ENCODE peak calls at places on chromosomes 4 and X, in seven cellular contexts. One of them, this sample, is unnamed.

GRCh38 chr4:8897768-8898167 is 26.1 kb upstream of the HMX1 start:
- DNase-seq in keratinocyte: peak
- DNase-seq in foreskin fibroblast: no peak
- DNase-seq in heart right ventricle: no peak
- DNase-seq in fibroblast of the aortic adventitia: no peak
- DNase-seq in choroid plexus epithelial cell: no peak
- DNase-seq in thoracic aorta: no peak
- DNase-seq in this sample: no peak

GRCh38 chr4:77465271-77465670 is 140.3 kb upstream of the CXCL13 start:
- DNase-seq in keratinocyte: no peak
- DNase-seq in foreskin fibroblast: peak
- DNase-seq in heart right ventricle: no peak
- DNase-seq in fibroblast of the aortic adventitia: peak
- DNase-seq in choroid plexus epithelial cell: peak
- DNase-seq in thoracic aorta: no peak
- DNase-seq in this sample: peak

GRCh38 chrX:17861496-17862011 is 456 bp upstream of the RAI2 start:
- DNase-seq in keratinocyte: no peak
- DNase-seq in foreskin fibroblast: no peak
- DNase-seq in heart right ventricle: no peak
- DNase-seq in fibroblast of the aortic adventitia: no peak
- DNase-seq in choroid plexus epithelial cell: no peak
- DNase-seq in thoracic aorta: no peak
- DNase-seq in this sample: no peak

GRCh38 chr4:72577211-72577610 is 8.2 kb upstream of the ADAMTS3 start:
- DNase-seq in keratinocyte: no peak
- DNase-seq in foreskin fibroblast: no peak
- DNase-seq in heart right ventricle: no peak
- DNase-seq in fibroblast of the aortic adventitia: no peak
- DNase-seq in choroid plexus epithelial cell: no peak
- DNase-seq in thoracic aorta: no peak
- DNase-seq in this sample: no peak

GRCh38 chr4:69322055-69322454 is 41.8 kb downstream of the UGT2B28 start:
- DNase-seq in keratinocyte: no peak
- DNase-seq in foreskin fibroblast: no peak
- DNase-seq in heart right ventricle: no peak
- DNase-seq in fibroblast of the aortic adventitia: peak
- DNase-seq in choroid plexus epithelial cell: peak
- DNase-seq in thoracic aorta: no peak
- DNase-seq in this sample: no peak

GRCh38 chr4:106893903-106894302 is 142.2 kb downstream of the DKK2 start:
- DNase-seq in keratinocyte: no peak
- DNase-seq in foreskin fibroblast: no peak
- DNase-seq in heart right ventricle: no peak
- DNase-seq in fibroblast of the aortic adventitia: no peak
- DNase-seq in choroid plexus epithelial cell: no peak
- DNase-seq in thoracic aorta: no peak
- DNase-seq in this sample: no peak

GRCh38 chrX:33142331-33142730 is 69.0 kb downstream of the DMD start:
- DNase-seq in keratinocyte: no peak
- DNase-seq in foreskin fibroblast: no peak
- DNase-seq in heart right ventricle: no peak
- DNase-seq in fibroblast of the aortic adventitia: no peak
- DNase-seq in choroid plexus epithelial cell: no peak
- DNase-seq in thoracic aorta: no peak
- DNase-seq in this sample: no peak

GRCh38 chr4:115229873-115230272 is 116.5 kb upstream of the NDST4 start:
- DNase-seq in keratinocyte: no peak
- DNase-seq in foreskin fibroblast: no peak
- DNase-seq in heart right ventricle: no peak
- DNase-seq in fibroblast of the aortic adventitia: no peak
- DNase-seq in choroid plexus epithelial cell: no peak
- DNase-seq in thoracic aorta: no peak
- DNase-seq in this sample: no peak

GRCh38 chr4:118729287-118730286 is 44.4 kb downstream of the METTL14 start:
- DNase-seq in keratinocyte: no peak
- DNase-seq in foreskin fibroblast: peak
- DNase-seq in heart right ventricle: no peak
- DNase-seq in fibroblast of the aortic adventitia: peak
- DNase-seq in choroid plexus epithelial cell: peak
- DNase-seq in thoracic aorta: no peak
- DNase-seq in this sample: no peak

GRCh38 chr4:26330186-26330787 is 9.5 kb downstream of the RBPJ start:
- DNase-seq in keratinocyte: no peak
- DNase-seq in foreskin fibroblast: peak
- DNase-seq in heart right ventricle: no peak
- DNase-seq in fibroblast of the aortic adventitia: peak
- DNase-seq in choroid plexus epithelial cell: peak
- DNase-seq in thoracic aorta: no peak
- DNase-seq in this sample: no peak

GRCh38 chrX:136725446-136726104 is 55.2 kb downstream of the ARHGEF6 start:
- DNase-seq in keratinocyte: no peak
- DNase-seq in foreskin fibroblast: peak
- DNase-seq in heart right ventricle: no peak
- DNase-seq in fibroblast of the aortic adventitia: peak
- DNase-seq in choroid plexus epithelial cell: peak
- DNase-seq in thoracic aorta: peak
- DNase-seq in this sample: no peak

GRCh38 chr4:120155287-120155686 is 88.6 kb upstream of the MAD2L1 start:
- DNase-seq in keratinocyte: no peak
- DNase-seq in foreskin fibroblast: peak
- DNase-seq in heart right ventricle: no peak
- DNase-seq in fibroblast of the aortic adventitia: no peak
- DNase-seq in choroid plexus epithelial cell: no peak
- DNase-seq in thoracic aorta: no peak
- DNase-seq in this sample: no peak

GRCh38 chr4:80461412-80461811 is 125.9 kb downstream of the CFAP299 start:
- DNase-seq in keratinocyte: peak
- DNase-seq in foreskin fibroblast: no peak
- DNase-seq in heart right ventricle: no peak
- DNase-seq in fibroblast of the aortic adventitia: no peak
- DNase-seq in choroid plexus epithelial cell: no peak
- DNase-seq in thoracic aorta: no peak
- DNase-seq in this sample: no peak

GRCh38 chr4:75800972-75801371 is 76.6 kb downstream of the USO1 start:
- DNase-seq in keratinocyte: no peak
- DNase-seq in foreskin fibroblast: peak
- DNase-seq in heart right ventricle: no peak
- DNase-seq in fibroblast of the aortic adventitia: peak
- DNase-seq in choroid plexus epithelial cell: peak
- DNase-seq in thoracic aorta: no peak
- DNase-seq in this sample: no peak

GRCh38 chr4:182354867-182355266 is 111.7 kb downstream of the TENM3 start:
- DNase-seq in keratinocyte: no peak
- DNase-seq in foreskin fibroblast: no peak
- DNase-seq in heart right ventricle: no peak
- DNase-seq in fibroblast of the aortic adventitia: peak
- DNase-seq in choroid plexus epithelial cell: peak
- DNase-seq in thoracic aorta: no peak
- DNase-seq in this sample: no peak

GRCh38 chrX:103464774-103465117 is 54.5 kb downstream of the RAB40A start:
- DNase-seq in keratinocyte: no peak
- DNase-seq in foreskin fibroblast: peak
- DNase-seq in heart right ventricle: peak
- DNase-seq in fibroblast of the aortic adventitia: peak
- DNase-seq in choroid plexus epithelial cell: peak
- DNase-seq in thoracic aorta: peak
- DNase-seq in this sample: peak

GRCh38 chr4:87521757-87522374 is 7.3 kb downstream of the SPARCL1 start:
- DNase-seq in keratinocyte: peak
- DNase-seq in foreskin fibroblast: peak
- DNase-seq in heart right ventricle: no peak
- DNase-seq in fibroblast of the aortic adventitia: peak
- DNase-seq in choroid plexus epithelial cell: peak
- DNase-seq in thoracic aorta: no peak
- DNase-seq in this sample: no peak

GRCh38 chr4:87527446-87528240 is 1.5 kb downstream of the SPARCL1 start:
- DNase-seq in keratinocyte: no peak
- DNase-seq in foreskin fibroblast: no peak
- DNase-seq in heart right ventricle: no peak
- DNase-seq in fibroblast of the aortic adventitia: peak
- DNase-seq in choroid plexus epithelial cell: peak
- DNase-seq in thoracic aorta: no peak
- DNase-seq in this sample: peak

GRCh38 chr4:87523307-87523706 is 5.9 kb downstream of the SPARCL1 start:
- DNase-seq in keratinocyte: no peak
- DNase-seq in foreskin fibroblast: no peak
- DNase-seq in heart right ventricle: no peak
- DNase-seq in fibroblast of the aortic adventitia: no peak
- DNase-seq in choroid plexus epithelial cell: no peak
- DNase-seq in thoracic aorta: no peak
- DNase-seq in this sample: no peak

GRCh38 chr4:87525636-87526035 is 3.5 kb downstream of the SPARCL1 start:
- DNase-seq in keratinocyte: no peak
- DNase-seq in foreskin fibroblast: peak
- DNase-seq in heart right ventricle: peak
- DNase-seq in fibroblast of the aortic adventitia: peak
- DNase-seq in choroid plexus epithelial cell: peak
- DNase-seq in thoracic aorta: no peak
- DNase-seq in this sample: no peak

DNA sequence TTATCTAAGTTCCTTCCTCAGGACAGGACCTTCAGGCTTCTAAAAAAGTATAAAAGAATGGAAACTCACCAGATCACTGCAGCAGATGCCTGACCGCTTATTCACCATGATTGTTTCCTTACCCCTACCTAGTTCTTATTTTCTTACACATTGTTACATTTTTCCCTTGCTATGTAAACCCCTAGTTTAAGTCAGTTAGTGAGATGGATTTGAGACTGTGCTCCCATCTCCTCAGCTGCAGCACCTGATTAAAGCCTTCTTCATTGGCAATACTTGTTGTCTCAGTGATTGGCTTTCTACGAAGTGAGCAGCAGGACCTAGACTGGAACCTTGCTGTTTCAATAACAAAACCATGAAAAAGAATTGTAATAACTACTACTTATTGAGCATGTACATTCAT is 4.7 kb downstream of the SPARCL1 start:
- DNase-seq in keratinocyte: no peak
- DNase-seq in foreskin fibroblast: peak
- DNase-seq in heart right ventricle: no peak
- DNase-seq in fibroblast of the aortic adventitia: peak
- DNase-seq in choroid plexus epithelial cell: no peak
- DNase-seq in thoracic aorta: no peak
- DNase-seq in this sample: no peak
- H3K4me3 ChIP-seq in keratinocyte: no peak
- H3K4me3 ChIP-seq in foreskin fibroblast: no peak
- H3K4me3 ChIP-seq in heart right ventricle: peak
- H3K4me3 ChIP-seq in fibroblast of the aortic adventitia: no peak
- H3K4me3 ChIP-seq in choroid plexus epithelial cell: no peak
- H3K4me3 ChIP-seq in thoracic aorta: peak
- H3K4me3 ChIP-seq in this sample: no peak

GRCh38 chr4:164357957-164358356 is 396.0 kb upstream of the SMIM31 start:
- DNase-seq in keratinocyte: no peak
- DNase-seq in foreskin fibroblast: no peak
- DNase-seq in heart right ventricle: no peak
- DNase-seq in fibroblast of the aortic adventitia: no peak
- DNase-seq in choroid plexus epithelial cell: no peak
- DNase-seq in thoracic aorta: no peak
- DNase-seq in this sample: no peak
- H3K4me3 ChIP-seq in keratinocyte: no peak
- H3K4me3 ChIP-seq in foreskin fibroblast: no peak
- H3K4me3 ChIP-seq in heart right ventricle: no peak
- H3K4me3 ChIP-seq in fibroblast of the aortic adventitia: no peak
- H3K4me3 ChIP-seq in choroid plexus epithelial cell: no peak
- H3K4me3 ChIP-seq in thoracic aorta: no peak
- H3K4me3 ChIP-seq in this sample: no peak

GRCh38 chr4:3873446-3874415 is 107.5 kb downstream of the ADRA2C start:
- DNase-seq in keratinocyte: no peak
- DNase-seq in foreskin fibroblast: no peak
- DNase-seq in heart right ventricle: no peak
- DNase-seq in fibroblast of the aortic adventitia: no peak
- DNase-seq in choroid plexus epithelial cell: no peak
- DNase-seq in thoracic aorta: no peak
- DNase-seq in this sample: no peak

GRCh38 chr4:3871181-3871852 is 105.1 kb downstream of the ADRA2C start:
- DNase-seq in keratinocyte: no peak
- DNase-seq in foreskin fibroblast: no peak
- DNase-seq in heart right ventricle: no peak
- DNase-seq in fibroblast of the aortic adventitia: no peak
- DNase-seq in choroid plexus epithelial cell: no peak
- DNase-seq in thoracic aorta: no peak
- DNase-seq in this sample: peak

GRCh38 chr4:3874525-3875110 is 108.4 kb downstream of the ADRA2C start:
- DNase-seq in keratinocyte: no peak
- DNase-seq in foreskin fibroblast: no peak
- DNase-seq in heart right ventricle: no peak
- DNase-seq in fibroblast of the aortic adventitia: no peak
- DNase-seq in choroid plexus epithelial cell: no peak
- DNase-seq in thoracic aorta: no peak
- DNase-seq in this sample: no peak

GRCh38 chr4:3871881-3872833 is 106.0 kb downstream of the ADRA2C start:
- DNase-seq in keratinocyte: no peak
- DNase-seq in foreskin fibroblast: peak
- DNase-seq in heart right ventricle: no peak
- DNase-seq in fibroblast of the aortic adventitia: no peak
- DNase-seq in choroid plexus epithelial cell: no peak
- DNase-seq in thoracic aorta: no peak
- DNase-seq in this sample: no peak

DNA sequence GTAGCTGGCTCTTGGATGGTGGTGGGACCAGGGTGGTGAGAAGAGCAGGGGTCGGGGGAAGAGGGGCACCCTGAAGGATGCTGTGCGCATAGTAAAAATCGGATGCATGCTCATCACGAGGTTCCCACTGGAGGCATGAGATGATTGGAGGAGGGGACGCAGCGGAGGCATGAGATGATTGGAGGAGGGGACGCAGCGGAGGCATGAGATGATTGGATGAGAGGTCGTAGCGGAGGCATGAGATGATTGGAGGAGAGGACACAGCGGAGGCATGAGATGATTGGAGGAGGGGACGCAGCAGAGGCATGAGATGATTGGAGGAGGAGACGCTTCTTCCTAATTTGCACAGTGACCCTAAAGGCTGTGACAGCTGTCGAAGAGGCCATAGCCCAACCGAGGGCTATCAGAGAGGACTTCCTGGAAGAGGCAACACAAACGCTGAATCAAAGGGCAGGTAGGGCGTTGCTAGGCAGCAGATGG is 106.7 kb downstream of the ADRA2C start:
- DNase-seq in keratinocyte: no peak
- DNase-seq in foreskin fibroblast: no peak
- DNase-seq in heart right ventricle: no peak
- DNase-seq in fibroblast of the aortic adventitia: no peak
- DNase-seq in choroid plexus epithelial cell: no peak
- DNase-seq in thoracic aorta: no peak
- DNase-seq in this sample: no peak
- H3K4me3 ChIP-seq in keratinocyte: no peak
- H3K4me3 ChIP-seq in foreskin fibroblast: no peak
- H3K4me3 ChIP-seq in heart right ventricle: no peak
- H3K4me3 ChIP-seq in fibroblast of the aortic adventitia: no peak
- H3K4me3 ChIP-seq in choroid plexus epithelial cell: no peak
- H3K4me3 ChIP-seq in thoracic aorta: no peak
- H3K4me3 ChIP-seq in this sample: peak

DNA sequence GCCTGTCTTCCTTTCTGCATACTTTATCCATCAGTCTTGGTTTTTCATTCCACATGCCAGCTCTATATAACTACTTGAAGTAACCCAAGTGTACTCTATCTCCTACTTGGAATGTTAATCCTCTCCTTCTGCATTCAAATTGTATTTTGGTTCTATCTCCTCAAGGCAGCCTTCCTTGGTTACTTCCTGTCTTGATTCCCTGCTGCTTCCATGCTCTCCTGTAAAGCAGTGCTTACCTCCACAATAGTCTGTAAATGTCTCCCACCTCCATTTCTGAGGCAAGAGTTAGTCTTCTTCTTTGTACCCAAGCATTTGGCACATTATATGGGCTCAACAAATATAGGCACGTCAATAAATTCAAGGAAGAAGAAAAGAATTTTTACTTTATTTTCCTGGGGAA is 298.4 kb downstream of the ARHGAP24 start:
- DNase-seq in keratinocyte: no peak
- DNase-seq in foreskin fibroblast: no peak
- DNase-seq in heart right ventricle: no peak
- DNase-seq in fibroblast of the aortic adventitia: no peak
- DNase-seq in choroid plexus epithelial cell: no peak
- DNase-seq in thoracic aorta: no peak
- DNase-seq in this sample: no peak
- H3K4me3 ChIP-seq in keratinocyte: no peak
- H3K4me3 ChIP-seq in foreskin fibroblast: no peak
- H3K4me3 ChIP-seq in heart right ventricle: no peak
- H3K4me3 ChIP-seq in fibroblast of the aortic adventitia: no peak
- H3K4me3 ChIP-seq in choroid plexus epithelial cell: no peak
- H3K4me3 ChIP-seq in thoracic aorta: no peak
- H3K4me3 ChIP-seq in this sample: no peak

This sample was measured in testis.